ENCODE peak calls at places on chromosomes 7 and 10, in five cellular contexts. B is NCI-H510A treated with DMSO at 0.1 percent for 48 hours, H is hepatic stellate cell, F is WTC11, T is hepatocyte. E is an unnamed sample.

GRCh38 chr10:12214763-12215218 is 18.8 kb downstream of the CDC123 start:
- DNase-seq in B (peak; percentile 49), H (peak; percentile 25), F (no peak), T (peak; percentile 80), E (peak; percentile 16)

GRCh38 chr10:123943307-123943706 is 51.7 kb upstream of the CPXM2 start:
- DNase-seq in B (no peak), H (no peak), F (no peak), T (no peak), E (no peak)

GRCh38 chr7:71511361-71511807 is 379.4 kb downstream of the GALNT17 start:
- DNase-seq in B (no peak), H (no peak), F (peak; percentile 15), T (no peak), E (no peak)

GRCh38 chr10:5665380-5666323 is 743 bp downstream of the ASB13 start:
- DNase-seq in B (no peak), H (peak; percentile 40), F (peak; percentile 22), T (peak; percentile 41), E (no peak)

GRCh38 chr7:129644634-129645230 is 33.2 kb downstream of the NRF1 start:
- DNase-seq in B (peak; percentile 13), H (no peak), F (no peak), T (peak; percentile 53), E (peak; percentile 49)

GRCh38 chr10:75547391-75548298 is 116.2 kb downstream of the LRMDA start:
- DNase-seq in B (no peak), H (peak; percentile 46), F (no peak), T (peak; percentile 34), E (no peak)

GRCh38 chr10:101055416-101055815 is 6.4 kb upstream of the KAZALD1 start:
- DNase-seq in B (no peak), H (no peak), F (no peak), T (no peak), E (no peak)

GRCh38 chr7:128891110-128891941 is 19.2 kb downstream of the KCP start:
- DNase-seq in B (peak; percentile 12), H (no peak), F (peak; percentile 67), T (peak; percentile 41), E (no peak)

GRCh38 chr7:13987395-13987794 is 2.1 kb downstream of the ETV1 start:
- DNase-seq in B (no peak), H (no peak), F (no peak), T (no peak), E (no peak)

GRCh38 chr7:20650782-20651181 is 35.3 kb downstream of the ABCB5 start:
- DNase-seq in B (no peak), H (no peak), F (peak; percentile 54), T (no peak), E (no peak)

GRCh38 chr10:22494007-22494406 is 148.7 kb downstream of the SPAG6 start:
- DNase-seq in B (no peak), H (no peak), F (no peak), T (no peak), E (no peak)

GRCh38 chr7:56449762-56450161 is 333.5 kb upstream of the NUPR2 start:
- DNase-seq in B (no peak), H (no peak), F (no peak), T (no peak), E (no peak)

GRCh38 chr10:5442056-5442989 is 30.0 kb downstream of the NET1 start:
- DNase-seq in B (peak; percentile 50), H (peak; percentile 14), F (no peak), T (peak; percentile 67), E (peak; percentile 40)

GRCh38 chr10:106999118-106999707 is 165.3 kb downstream of the SORCS1 start:
- DNase-seq in B (no peak), H (no peak), F (no peak), T (no peak), E (no peak)

GRCh38 chr10:103669944-103670343 is 176.4 kb downstream of the NEURL1 start:
- DNase-seq in B (no peak), H (no peak), F (no peak), T (no peak), E (no peak)

GRCh38 chr7:144824360-144824759 is 11.5 kb downstream of the TPK1 start:
- DNase-seq in B (no peak), H (peak; percentile 50), F (no peak), T (no peak), E (peak; percentile 18)

GRCh38 chr7:102935450-102936110 is 22.8 kb downstream of the LRRC17 start:
- DNase-seq in B (no peak), H (no peak), F (no peak), T (no peak), E (no peak)

GRCh38 chr7:74104702-74105101 is 21.1 kb downstream of the LIMK1 start:
- DNase-seq in B (no peak), H (no peak), F (no peak), T (no peak), E (no peak)

GRCh38 chr7:80387634-80388033 is 124.2 kb downstream of the GNAT3 start:
- DNase-seq in B (no peak), H (no peak), F (no peak), T (no peak), E (no peak)